ENCODE peak calls at places on chromosomes 7 and 10, in ten cellular contexts. One of them, this sample, is unnamed.

GRCh38 chr7:85234746-85235145 is 47.9 kb upstream of the SEMA3D start:
- DNase-seq in Peyer's patch: no peak
- DNase-seq in cerebellar cortex: no peak
- DNase-seq in EL: no peak
- DNase-seq in AG09319: no peak
- DNase-seq in tibial nerve: no peak
- DNase-seq in GM23338: no peak
- DNase-seq in NCI-H1105: no peak
- DNase-seq in aorta: no peak
- DNase-seq in prostate gland: no peak
- DNase-seq in this sample: no peak

GRCh38 chr10:88070080-88070880 is 206.9 kb downstream of the PTEN start:
- DNase-seq in tibial nerve: no peak
- DNase-seq in cerebellar cortex: no peak
- DNase-seq in NCI-H1105: no peak
- DNase-seq in prostate gland: no peak
- DNase-seq in aorta: no peak
- DNase-seq in Peyer's patch: no peak
- DNase-seq in EL: peak; percentile 40
- DNase-seq in GM23338: no peak
- DNase-seq in AG09319: no peak
- DNase-seq in this sample: peak; percentile 59

GRCh38 chr10:71482620-71483019 is 85.9 kb downstream of the CDH23 start:
- DNase-seq in AG09319: no peak
- DNase-seq in prostate gland: no peak
- DNase-seq in EL: no peak
- DNase-seq in aorta: no peak
- DNase-seq in cerebellar cortex: no peak
- DNase-seq in tibial nerve: no peak
- DNase-seq in GM23338: no peak
- DNase-seq in Peyer's patch: no peak
- DNase-seq in NCI-H1105: no peak
- DNase-seq in this sample: no peak

GRCh38 chr10:64867501-64867962 is 1346.3 kb downstream of the REEP3 start:
- DNase-seq in NCI-H1105: no peak
- DNase-seq in prostate gland: no peak
- DNase-seq in tibial nerve: no peak
- DNase-seq in cerebellar cortex: no peak
- DNase-seq in aorta: no peak
- DNase-seq in EL: no peak
- DNase-seq in GM23338: no peak
- DNase-seq in AG09319: no peak
- DNase-seq in Peyer's patch: no peak
- DNase-seq in this sample: no peak

GRCh38 chr10:21159669-21160068 is 262.6 kb upstream of the NEBL start:
- DNase-seq in aorta: no peak
- DNase-seq in cerebellar cortex: peak; percentile 57
- DNase-seq in EL: no peak
- DNase-seq in prostate gland: no peak
- DNase-seq in Peyer's patch: no peak
- DNase-seq in GM23338: no peak
- DNase-seq in tibial nerve: no peak
- DNase-seq in AG09319: no peak
- DNase-seq in NCI-H1105: no peak
- DNase-seq in this sample: no peak

GRCh38 chr10:113316506-113316905 is 236.3 kb upstream of the HABP2 start:
- DNase-seq in cerebellar cortex: no peak
- DNase-seq in aorta: no peak
- DNase-seq in Peyer's patch: no peak
- DNase-seq in prostate gland: no peak
- DNase-seq in EL: no peak
- DNase-seq in AG09319: no peak
- DNase-seq in NCI-H1105: no peak
- DNase-seq in tibial nerve: no peak
- DNase-seq in GM23338: peak; percentile 24
- DNase-seq in this sample: no peak

GRCh38 chr10:99761395-99761794 is 21.0 kb upstream of the ABCC2 start:
- DNase-seq in aorta: no peak
- DNase-seq in prostate gland: no peak
- DNase-seq in GM23338: no peak
- DNase-seq in EL: no peak
- DNase-seq in AG09319: no peak
- DNase-seq in cerebellar cortex: no peak
- DNase-seq in tibial nerve: no peak
- DNase-seq in Peyer's patch: no peak
- DNase-seq in NCI-H1105: no peak
- DNase-seq in this sample: no peak

GRCh38 chr10:129545257-129545656 is 78.2 kb downstream of the MGMT start:
- DNase-seq in prostate gland: no peak
- DNase-seq in EL: peak; percentile 18
- DNase-seq in AG09319: no peak
- DNase-seq in GM23338: no peak
- DNase-seq in Peyer's patch: no peak
- DNase-seq in cerebellar cortex: no peak
- DNase-seq in NCI-H1105: no peak
- DNase-seq in aorta: no peak
- DNase-seq in tibial nerve: no peak
- DNase-seq in this sample: no peak

GRCh38 chr10:116278832-116279231 is 5.8 kb upstream of the GFRA1 start:
- DNase-seq in cerebellar cortex: no peak
- DNase-seq in aorta: no peak
- DNase-seq in prostate gland: no peak
- DNase-seq in GM23338: no peak
- DNase-seq in Peyer's patch: no peak
- DNase-seq in tibial nerve: no peak
- DNase-seq in NCI-H1105: no peak
- DNase-seq in AG09319: no peak
- DNase-seq in EL: peak; percentile 70
- DNase-seq in this sample: peak; percentile 36

GRCh38 chr10:68208424-68209042 is 23.4 kb downstream of the ATOH7 start:
- DNase-seq in NCI-H1105: peak; percentile 3
- DNase-seq in Peyer's patch: peak; percentile 80
- DNase-seq in cerebellar cortex: peak; percentile 84
- DNase-seq in EL: peak; percentile 70
- DNase-seq in aorta: no peak
- DNase-seq in prostate gland: peak; percentile 5
- DNase-seq in AG09319: peak; percentile 44
- DNase-seq in GM23338: peak; percentile 96
- DNase-seq in tibial nerve: no peak
- DNase-seq in this sample: peak; percentile 83

GRCh38 chr10:44233561-44234470 is 151.1 kb downstream of the CXCL12 start:
- DNase-seq in AG09319: no peak
- DNase-seq in GM23338: peak; percentile 93
- DNase-seq in cerebellar cortex: no peak
- DNase-seq in tibial nerve: no peak
- DNase-seq in EL: no peak
- DNase-seq in aorta: no peak
- DNase-seq in prostate gland: no peak
- DNase-seq in Peyer's patch: no peak
- DNase-seq in NCI-H1105: no peak
- DNase-seq in this sample: no peak

GRCh38 chr10:20714518-20714917 is 182.6 kb downstream of the NEBL start:
- DNase-seq in EL: no peak
- DNase-seq in AG09319: no peak
- DNase-seq in prostate gland: no peak
- DNase-seq in NCI-H1105: no peak
- DNase-seq in cerebellar cortex: no peak
- DNase-seq in GM23338: no peak
- DNase-seq in tibial nerve: no peak
- DNase-seq in Peyer's patch: no peak
- DNase-seq in aorta: no peak
- DNase-seq in this sample: no peak

GRCh38 chr10:9024210-9024609 is 969.7 kb downstream of the GATA3 start:
- DNase-seq in prostate gland: no peak
- DNase-seq in GM23338: no peak
- DNase-seq in EL: no peak
- DNase-seq in aorta: no peak
- DNase-seq in Peyer's patch: no peak
- DNase-seq in NCI-H1105: no peak
- DNase-seq in AG09319: no peak
- DNase-seq in cerebellar cortex: no peak
- DNase-seq in tibial nerve: no peak
- DNase-seq in this sample: no peak

GRCh38 chr10:84237199-84238051 is 3.9 kb downstream of the LRIT1 start:
- DNase-seq in tibial nerve: no peak
- DNase-seq in GM23338: peak; percentile 87
- DNase-seq in cerebellar cortex: no peak
- DNase-seq in prostate gland: no peak
- DNase-seq in aorta: no peak
- DNase-seq in NCI-H1105: no peak
- DNase-seq in EL: no peak
- DNase-seq in AG09319: no peak
- DNase-seq in Peyer's patch: no peak
- DNase-seq in this sample: no peak

GRCh38 chr7:42082144-42082543 is 154.9 kb downstream of the GLI3 start:
- DNase-seq in aorta: no peak
- DNase-seq in prostate gland: no peak
- DNase-seq in GM23338: no peak
- DNase-seq in EL: peak; percentile 45
- DNase-seq in tibial nerve: no peak
- DNase-seq in NCI-H1105: no peak
- DNase-seq in Peyer's patch: no peak
- DNase-seq in AG09319: no peak
- DNase-seq in cerebellar cortex: no peak
- DNase-seq in this sample: peak; percentile 22

GRCh38 chr10:33327750-33328149 is 6.7 kb downstream of the NRP1 start:
- DNase-seq in GM23338: peak; percentile 46
- DNase-seq in aorta: no peak
- DNase-seq in tibial nerve: no peak
- DNase-seq in EL: peak; percentile 34
- DNase-seq in Peyer's patch: no peak
- DNase-seq in prostate gland: no peak
- DNase-seq in NCI-H1105: no peak
- DNase-seq in cerebellar cortex: no peak
- DNase-seq in AG09319: no peak
- DNase-seq in this sample: peak; percentile 38

GRCh38 chr10:126013489-126014281 is 117.3 kb downstream of the FANK1 start:
- DNase-seq in EL: peak; percentile 77
- DNase-seq in Peyer's patch: no peak
- DNase-seq in AG09319: no peak
- DNase-seq in GM23338: peak; percentile 58
- DNase-seq in tibial nerve: no peak
- DNase-seq in NCI-H1105: no peak
- DNase-seq in aorta: no peak
- DNase-seq in cerebellar cortex: no peak
- DNase-seq in prostate gland: no peak
- DNase-seq in this sample: peak; percentile 65

GRCh38 chr10:113071446-113071845 is 121.4 kb downstream of the TCF7L2 start:
- DNase-seq in cerebellar cortex: no peak
- DNase-seq in tibial nerve: no peak
- DNase-seq in EL: no peak
- DNase-seq in aorta: no peak
- DNase-seq in AG09319: no peak
- DNase-seq in Peyer's patch: peak; percentile 70
- DNase-seq in NCI-H1105: no peak
- DNase-seq in GM23338: no peak
- DNase-seq in prostate gland: peak; percentile 55
- DNase-seq in this sample: no peak

GRCh38 chr10:119049361-119049760 is 19.8 kb downstream of the NANOS1 start:
- DNase-seq in aorta: no peak
- DNase-seq in GM23338: no peak
- DNase-seq in EL: no peak
- DNase-seq in prostate gland: no peak
- DNase-seq in NCI-H1105: no peak
- DNase-seq in cerebellar cortex: no peak
- DNase-seq in tibial nerve: no peak
- DNase-seq in Peyer's patch: no peak
- DNase-seq in AG09319: no peak
- DNase-seq in this sample: no peak

GRCh38 chr10:110664483-110665420 is 20.6 kb downstream of the RBM20 start:
- DNase-seq in aorta: no peak
- DNase-seq in AG09319: peak; percentile 24
- DNase-seq in prostate gland: no peak
- DNase-seq in Peyer's patch: no peak
- DNase-seq in cerebellar cortex: no peak
- DNase-seq in GM23338: no peak
- DNase-seq in tibial nerve: no peak
- DNase-seq in EL: peak; percentile 92
- DNase-seq in NCI-H1105: no peak
- DNase-seq in this sample: peak; percentile 85

GRCh38 chr10:24681476-24682088 is 42.1 kb downstream of the ARHGAP21 start:
- DNase-seq in aorta: no peak
- DNase-seq in Peyer's patch: no peak
- DNase-seq in cerebellar cortex: no peak
- DNase-seq in prostate gland: peak; percentile 52
- DNase-seq in AG09319: no peak
- DNase-seq in tibial nerve: no peak
- DNase-seq in EL: no peak
- DNase-seq in NCI-H1105: no peak
- DNase-seq in GM23338: no peak
- DNase-seq in this sample: no peak

GRCh38 chr10:36759111-36759805 is 366.1 kb upstream of the ANKRD30A start:
- DNase-seq in prostate gland: no peak
- DNase-seq in Peyer's patch: no peak
- DNase-seq in GM23338: no peak
- DNase-seq in tibial nerve: no peak
- DNase-seq in EL: peak; percentile 59
- DNase-seq in aorta: no peak
- DNase-seq in AG09319: peak; percentile 56
- DNase-seq in NCI-H1105: no peak
- DNase-seq in cerebellar cortex: no peak
- DNase-seq in this sample: peak; percentile 88

GRCh38 chr7:97107192-97107800 is 10.2 kb upstream of the SDHAF3 start:
- DNase-seq in aorta: no peak
- DNase-seq in prostate gland: no peak
- DNase-seq in Peyer's patch: no peak
- DNase-seq in cerebellar cortex: no peak
- DNase-seq in GM23338: no peak
- DNase-seq in EL: peak; percentile 9
- DNase-seq in NCI-H1105: no peak
- DNase-seq in AG09319: no peak
- DNase-seq in tibial nerve: no peak
- DNase-seq in this sample: no peak

GRCh38 chr10:51170518-51171245 is 96.4 kb downstream of the PRKG1 start:
- DNase-seq in aorta: no peak
- DNase-seq in EL: peak; percentile 39
- DNase-seq in AG09319: no peak
- DNase-seq in NCI-H1105: no peak
- DNase-seq in GM23338: no peak
- DNase-seq in Peyer's patch: no peak
- DNase-seq in cerebellar cortex: no peak
- DNase-seq in prostate gland: no peak
- DNase-seq in tibial nerve: no peak
- DNase-seq in this sample: no peak

GRCh38 chr7:139231513-139232376 is 708 bp downstream of the UBN2 start:
- DNase-seq in NCI-H1105: peak; percentile 15
- DNase-seq in AG09319: no peak
- DNase-seq in GM23338: peak; percentile 60
- DNase-seq in prostate gland: peak; percentile 7
- DNase-seq in tibial nerve: no peak
- DNase-seq in cerebellar cortex: peak; percentile 14
- DNase-seq in EL: peak; percentile 55
- DNase-seq in Peyer's patch: peak; percentile 53
- DNase-seq in aorta: peak; percentile 78
- DNase-seq in this sample: peak; percentile 62

GRCh38 chr10:14749051-14749809 is 25.5 kb downstream of the FAM107B start:
- DNase-seq in aorta: no peak
- DNase-seq in cerebellar cortex: peak; percentile 83
- DNase-seq in GM23338: no peak
- DNase-seq in tibial nerve: no peak
- DNase-seq in Peyer's patch: peak; percentile 79
- DNase-seq in EL: no peak
- DNase-seq in AG09319: no peak
- DNase-seq in NCI-H1105: no peak
- DNase-seq in prostate gland: no peak
- DNase-seq in this sample: no peak

GRCh38 chr10:725786-726185 is 36.3 kb upstream of the DIP2C start:
- DNase-seq in NCI-H1105: no peak
- DNase-seq in AG09319: no peak
- DNase-seq in tibial nerve: no peak
- DNase-seq in prostate gland: no peak
- DNase-seq in EL: peak; percentile 4
- DNase-seq in GM23338: no peak
- DNase-seq in Peyer's patch: no peak
- DNase-seq in aorta: no peak
- DNase-seq in cerebellar cortex: no peak
- DNase-seq in this sample: peak; percentile 19

GRCh38 chr10:72334832-72335393 is 19.8 kb downstream of the DNAJB12 start:
- DNase-seq in prostate gland: peak; percentile 68
- DNase-seq in Peyer's patch: peak; percentile 97
- DNase-seq in aorta: peak; percentile 93
- DNase-seq in EL: no peak
- DNase-seq in AG09319: no peak
- DNase-seq in GM23338: peak; percentile 43
- DNase-seq in cerebellar cortex: peak; percentile 36
- DNase-seq in tibial nerve: peak; percentile 89
- DNase-seq in NCI-H1105: no peak
- DNase-seq in this sample: peak; percentile 64

This sample was measured in adipocyte.